ENCODE peak calls at places on chromosomes 2 and 18, in eight cellular contexts. I is SK-N-SH; B is SW 1271; P is fibroblast of mammary gland; M is effector CD4-positive, alpha-beta T cell; R is GM04503; C is tibial artery; Z is NCI-H1092 treated with DMSO at 0.1 percent for 48 hours. Q is an unnamed sample.

GRCh38 chr2:72084584-72084976 is 63.1 kb downstream of the CYP26B1 start:
- DNase-seq in I (no peak), B (no peak), P (no peak), M (no peak), R (no peak), C (no peak), Z (no peak), Q (no peak)

GRCh38 chr2:27211241-27211942 is 449 bp upstream of the ATRAID start:
- DNase-seq in I (peak; percentile 74), B (no peak), P (peak; percentile 6), M (no peak), R (no peak), C (no peak), Z (peak; percentile 85), Q (no peak)

GRCh38 chr2:106356291-106356690 is 111.9 kb downstream of the RGPD3 start:
- DNase-seq in I (no peak), B (no peak), P (no peak), M (no peak), R (no peak), C (no peak), Z (no peak), Q (no peak)

GRCh38 chr18:62186656-62187542 is at the start of the genes PIGN and RELCH:
- DNase-seq in I (peak; percentile 95), B (peak; percentile 92), P (peak; percentile 98), M (peak; percentile 96), R (peak; percentile 92), C (peak; percentile 97), Z (peak; percentile 100), Q (peak; percentile 87)

GRCh38 chr2:96984300-96984699 is 2.1 kb downstream of the FAM178B start:
- DNase-seq in I (no peak), B (no peak), P (no peak), M (no peak), R (no peak), C (no peak), Z (no peak), Q (no peak)

GRCh38 chr18:58998421-58999203 is 133.9 kb downstream of the ZNF532 start:
- DNase-seq in I (no peak), B (no peak), P (peak; percentile 89), M (no peak), R (peak; percentile 64), C (peak; percentile 79), Z (no peak), Q (no peak)

GRCh38 chr2:11796190-11797171 is 50.0 kb downstream of the LPIN1 start:
- DNase-seq in I (no peak), B (no peak), P (peak; percentile 92), M (no peak), R (peak; percentile 89), C (peak; percentile 45), Z (no peak), Q (no peak)

GRCh38 chr2:217785544-217786045 is 217.2 kb downstream of the TNS1 start:
- DNase-seq in I (peak; percentile 90), B (no peak), P (peak; percentile 65), M (peak; percentile 54), R (no peak), C (peak; percentile 83), Z (peak; percentile 6), Q (no peak)

GRCh38 chr2:85238607-85239006 is 89.2 kb downstream of the TGOLN2 start:
- DNase-seq in I (no peak), B (no peak), P (no peak), M (no peak), R (no peak), C (no peak), Z (no peak), Q (no peak)

GRCh38 chr2:10845640-10846039 is 33.1 kb upstream of the PDIA6 start:
- DNase-seq in I (no peak), B (no peak), P (no peak), M (no peak), R (no peak), C (no peak), Z (no peak), Q (no peak)

GRCh38 chr2:37244017-37244416 is 12.6 kb downstream of the NDUFAF7 start:
- DNase-seq in I (no peak), B (no peak), P (no peak), M (no peak), R (no peak), C (no peak), Z (no peak), Q (no peak)

GRCh38 chr2:16330571-16331351 is 334.9 kb downstream of the CYRIA start:
- DNase-seq in I (no peak), B (no peak), P (no peak), M (no peak), R (no peak), C (no peak), Z (no peak), Q (no peak)

GRCh38 chr2:190407662-190408537 is at the start of gene MFSD6:
- DNase-seq in I (peak; percentile 88), B (no peak), P (no peak), M (peak; percentile 51), R (no peak), C (peak; percentile 27), Z (peak; percentile 64), Q (no peak)

GRCh38 chr18:55588001-55588875 is at the start of gene TCF4:
- DNase-seq in I (peak; percentile 80), B (no peak), P (peak; percentile 50), M (no peak), R (no peak), C (peak; percentile 51), Z (peak; percentile 83), Q (no peak)

GRCh38 chr2:178295911-178296310 is 101.6 kb downstream of the OSBPL6 start:
- DNase-seq in I (no peak), B (no peak), P (no peak), M (no peak), R (no peak), C (no peak), Z (no peak), Q (no peak)

GRCh38 chr2:12807907-12808810 is 91.4 kb downstream of the TRIB2 start:
- DNase-seq in I (no peak), B (no peak), P (no peak), M (no peak), R (no peak), C (no peak), Z (no peak), Q (no peak)

GRCh38 chr18:46660955-46661749 is 4.1 kb upstream of the LOXHD1 start:
- DNase-seq in I (peak; percentile 48), B (no peak), P (peak; percentile 23), M (no peak), R (no peak), C (no peak), Z (peak; percentile 16), Q (no peak)

GRCh38 chr2:56464613-56465012 is 280.8 kb downstream of the CCDC85A start:
- DNase-seq in I (no peak), B (no peak), P (no peak), M (no peak), R (no peak), C (no peak), Z (no peak), Q (no peak)

GRCh38 chr2:182110326-182110725 is 124.7 kb downstream of the PPP1R1C start:
- DNase-seq in I (no peak), B (no peak), P (no peak), M (no peak), R (no peak), C (no peak), Z (no peak), Q (no peak)

GRCh38 chr2:26184555-26185303 is 11.8 kb downstream of the GAREM2 start:
- DNase-seq in I (peak; percentile 35), B (no peak), P (peak; percentile 77), M (peak; percentile 77), R (peak; percentile 23), C (peak; percentile 65), Z (peak; percentile 68), Q (no peak)

GRCh38 chr18:3889803-3890202 is 439.8 kb downstream of the TGIF1 start:
- DNase-seq in I (no peak), B (no peak), P (peak; percentile 88), M (no peak), R (no peak), C (no peak), Z (no peak), Q (no peak)

GRCh38 chr2:15895615-15896500 is 44.5 kb upstream of the MYCN start:
- DNase-seq in I (no peak), B (no peak), P (no peak), M (no peak), R (no peak), C (no peak), Z (no peak), Q (no peak)

Q was measured in esophagus squamous epithelium.